ENCODE peak calls at places on chromosomes 5 and 9, in five cellular contexts. T is dorsolateral prefrontal cortex, P is astrocyte, I is left cardiac atrium, Q is germinal center. J is an unnamed sample.

GRCh38 chr5:149471406-149472183 is 79.6 kb downstream of the CSNK1A1 start:
- DNase-seq in T (no peak), P (peak), I (peak), Q (no peak), J (no peak)

GRCh38 chr9:113738898-113739604 is 137.1 kb upstream of the ZNF618 start:
- DNase-seq in T (no peak), P (no peak), I (no peak), Q (peak), J (no peak)

GRCh38 chr5:177427919-177428573 is 1.6 kb downstream of the GRK6 start:
- DNase-seq in T (no peak), P (no peak), I (no peak), Q (no peak), J (no peak)

GRCh38 chr5:81971086-81971693 is 633 bp upstream of the ATG10 start:
- DNase-seq in T (no peak), P (peak), I (no peak), Q (peak), J (no peak)

GRCh38 chr5:53397845-53398244 is 82.6 kb upstream of the FST start:
- DNase-seq in T (no peak), P (peak), I (peak), Q (no peak), J (no peak)

GRCh38 chr9:33161011-33161588 is 6.0 kb downstream of the B4GALT1 start:
- DNase-seq in T (no peak), P (peak), I (peak), Q (no peak), J (peak)

GRCh38 chr5:77957-78804 is 13.8 kb upstream of the PLEKHG4B start:
- DNase-seq in T (no peak), P (peak), I (no peak), Q (peak), J (no peak)

GRCh38 chr5:157290981-157291711 is 25.2 kb downstream of the CYFIP2 start:
- DNase-seq in T (no peak), P (peak), I (no peak), Q (no peak), J (no peak)

GRCh38 chr5:122077451-122078115 is 476 bp downstream of the LOX start:
- DNase-seq in T (no peak), P (no peak), I (peak), Q (no peak), J (no peak)

J was measured in T-helper 1 cell.